ENCODE peak calls at places on chromosomes 16 and 17, in seven cellular contexts. Y is GM03348; Q is GM12865; W is colonic mucosa; C is AG04450; L is fibroblast of pulmonary artery; F is CD8-positive, alpha-beta T cell. D is an unnamed sample.

GRCh38 chr17:10398352-10398751 is 23.4 kb downstream of the MYH8 start:
- DNase-seq in Y (no peak), Q (no peak), W (no peak), C (no peak), L (no peak), F (no peak), D (no peak)

GRCh38 chr16:48081656-48082055 is 74.1 kb downstream of the ABCC12 start:
- DNase-seq in Y (peak), Q (no peak), W (no peak), C (peak), L (peak), F (no peak), D (no peak)

GRCh38 chr17:27496501-27496943 is 40.3 kb downstream of the KSR1 start:
- DNase-seq in Y (no peak), Q (peak), W (no peak), C (no peak), L (no peak), F (no peak), D (peak)

GRCh38 chr17:51245535-51245934 is 14.3 kb downstream of the MBTD1 start:
- DNase-seq in Y (no peak), Q (no peak), W (no peak), C (no peak), L (no peak), F (no peak), D (no peak)

GRCh38 chr17:29782917-29783316 is 147.1 kb downstream of the SSH2 start:
- DNase-seq in Y (no peak), Q (no peak), W (no peak), C (no peak), L (no peak), F (no peak), D (no peak)

GRCh38 chr16:10750793-10751192 is 7.2 kb downstream of the NUBP1 start:
- DNase-seq in Y (no peak), Q (no peak), W (no peak), C (no peak), L (no peak), F (no peak), D (no peak)

GRCh38 chr17:50196036-50196435 is 5.4 kb downstream of the COL1A1 start:
- DNase-seq in Y (no peak), Q (no peak), W (no peak), C (no peak), L (no peak), F (no peak), D (no peak)

GRCh38 chr17:80043963-80044362 is 7.5 kb downstream of the CCDC40 start:
- DNase-seq in Y (no peak), Q (no peak), W (no peak), C (no peak), L (no peak), F (no peak), D (no peak)

GRCh38 chr17:47703191-47703591 is 9.2 kb downstream of the TBKBP1 start:
- DNase-seq in Y (no peak), Q (peak), W (no peak), C (no peak), L (no peak), F (no peak), D (no peak)

GRCh38 chr17:75411328-75412067 is 6.0 kb upstream of the GRB2 start:
- DNase-seq in Y (no peak), Q (no peak), W (no peak), C (no peak), L (no peak), F (no peak), D (no peak)

GRCh38 chr16:3459401-3460090 is 16.1 kb downstream of the NAA60 start:
- DNase-seq in Y (no peak), Q (peak), W (no peak), C (no peak), L (no peak), F (no peak), D (peak)

GRCh38 chr17:80028030-80028429 is 7.6 kb downstream of the TBC1D16 start:
- DNase-seq in Y (no peak), Q (no peak), W (no peak), C (no peak), L (no peak), F (no peak), D (no peak)

GRCh38 chr17:77451894-77452852 is 311.4 kb downstream of the SEC14L1 start:
- DNase-seq in Y (peak), Q (peak), W (peak), C (no peak), L (peak), F (no peak), D (peak)

GRCh38 chr17:46818319-46818928 is at the start of gene WNT3:
- DNase-seq in Y (peak), Q (peak), W (no peak), C (no peak), L (no peak), F (no peak), D (no peak)

D was measured in hepatocyte.